ENCODE peak calls at places on chromosome 7, in four cellular contexts. R is PC-9, T is Peyer's patch, A is left ventricle myocardium inferior. C is an unnamed sample.

GRCh38 chr7:46264646-46265045 is 343.6 kb upstream of the IGFBP3 start:
- DNase-seq in R (no peak), T (no peak), A (no peak), C (no peak)

GRCh38 chr7:36057375-36057774 is 95.7 kb upstream of the EEPD1 start:
- DNase-seq in R (no peak), T (no peak), A (no peak), C (no peak)

GRCh38 chr7:10973942-10974716 is 457 bp downstream of the PHF14 start:
- DNase-seq in R (peak; percentile 27), T (no peak), A (peak; percentile 30), C (no peak)

GRCh38 chr7:112572669-112573301 is 92.0 kb downstream of the LSMEM1 start:
- DNase-seq in R (no peak), T (no peak), A (no peak), C (no peak)

GRCh38 chr7:50246551-50246950 is 58.0 kb upstream of the IKZF1 start:
- DNase-seq in R (no peak), T (no peak), A (no peak), C (no peak)

GRCh38 chr7:42560866-42561265 is 323.9 kb upstream of the GLI3 start:
- DNase-seq in R (no peak), T (no peak), A (no peak), C (no peak)

GRCh38 chr7:37927739-37928444 is 7.5 kb downstream of the EPDR1 start:
- DNase-seq in R (no peak), T (no peak), A (no peak), C (no peak)

GRCh38 chr7:17680026-17680425 is 260.3 kb downstream of the SNX13 start:
- DNase-seq in R (no peak), T (no peak), A (no peak), C (no peak)

GRCh38 chr7:18566829-18567228 is 71.3 kb downstream of the HDAC9 start:
- DNase-seq in R (no peak), T (no peak), A (no peak), C (no peak)

GRCh38 chr7:100433276-100433591 is 3.1 kb downstream of the PPP1R35 start:
- DNase-seq in R (no peak), T (no peak), A (no peak), C (no peak)

GRCh38 chr7:100434297-100435144 is 1.8 kb downstream of the PPP1R35 start:
- DNase-seq in R (no peak), T (no peak), A (no peak), C (no peak)

GRCh38 chr7:100432621-100433275 is 3.1 kb downstream of the MEPCE start:
- DNase-seq in R (no peak), T (no peak), A (no peak), C (no peak)

GRCh38 chr7:100432053-100432452 is 2.4 kb downstream of the MEPCE start:
- DNase-seq in R (no peak), T (no peak), A (no peak), C (no peak)

GRCh38 chr7:100433592-100434296 is 2.6 kb downstream of the PPP1R35 start:
- DNase-seq in R (no peak), T (no peak), A (no peak), C (no peak)
- H3K4me1 ChIP-seq in R (peaks cover 40% of the 10 kb centered on the region), T (peaks cover 21% of the 10 kb centered on the region), A (peaks cover 67% of the 10 kb centered on the region), C (peaks cover 42% of the 10 kb centered on the region)

DNA sequence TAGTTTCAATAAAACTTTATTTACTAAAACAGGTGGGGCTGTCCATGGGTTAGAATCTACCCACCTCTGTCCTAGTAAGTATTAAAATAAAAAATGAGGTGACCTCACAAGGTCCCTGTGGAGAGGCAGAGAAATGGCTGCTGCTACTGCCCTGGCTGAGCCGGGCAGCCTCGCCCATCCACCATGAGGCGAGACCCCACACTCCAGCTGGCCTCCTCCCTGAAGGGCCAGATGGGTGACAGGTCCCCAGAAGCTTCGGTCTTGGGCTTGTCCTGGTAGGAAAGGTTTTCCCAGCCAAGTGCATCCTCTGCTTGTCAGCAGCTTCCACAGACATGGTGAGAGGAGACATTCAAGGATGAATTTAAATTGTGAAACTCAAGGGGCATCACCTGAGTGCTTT is 565.8 kb downstream of the PTPRN2 start:
- DNase-seq in R (no peak), T (peak; percentile 4), A (no peak), C (no peak)
- H3K9me3 ChIP-seq in R (no peaks in the 10 kb centered on the region), T (no peaks in the 10 kb centered on the region), A (no peaks in the 10 kb centered on the region), C (no peaks in the 10 kb centered on the region)

GRCh38 chr7:116687801-116688201 is 15.8 kb downstream of the MET start:
- DNase-seq in R (peak; percentile 59), T (no peak), A (no peak), C (no peak)
- H3K27ac ChIP-seq in R (peak overlapping the region; percentile 13), T (no peak overlapping the region), A (no peak overlapping the region), C (no peak overlapping the region)

GRCh38 chr7:158811894-158812293 is 17.4 kb downstream of the ESYT2 start:
- DNase-seq in R (no peak), T (no peak), A (no peak), C (no peak)

GRCh38 chr7:158810846-158811245 is 18.5 kb downstream of the ESYT2 start:
- DNase-seq in R (no peak), T (no peak), A (no peak), C (no peak)

GRCh38 chr7:158814637-158815036 is 14.7 kb downstream of the ESYT2 start:
- DNase-seq in R (no peak), T (no peak), A (no peak), C (no peak)

GRCh38 chr7:158811461-158811860 is 17.8 kb downstream of the ESYT2 start:
- DNase-seq in R (peak; percentile 52), T (no peak), A (no peak), C (peak; percentile 46)

DNA sequence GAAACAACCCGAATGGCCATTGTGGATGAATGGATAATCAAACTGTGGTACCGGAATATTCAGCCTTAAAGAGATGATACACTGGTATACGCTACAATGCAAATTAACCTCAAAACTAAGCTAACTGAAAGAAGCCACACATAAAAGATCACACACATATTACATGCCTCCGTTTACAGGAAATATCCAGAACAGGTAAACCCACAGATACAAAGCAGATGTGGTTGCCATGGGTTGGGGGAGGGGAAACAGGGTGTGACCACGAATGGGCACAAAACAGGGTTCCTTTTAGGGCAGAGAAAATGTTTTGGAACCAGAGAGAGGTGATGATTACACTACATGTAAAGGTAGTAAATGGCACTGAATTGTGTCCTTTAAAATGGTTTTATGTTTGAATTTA is 16.6 kb downstream of the ESYT2 start:
- DNase-seq in R (no peak), T (no peak), A (no peak), C (peak; percentile 83)
- H3K4me1 ChIP-seq in R (peaks cover 61% of the 10 kb centered on the region), T (peaks cover 7% of the 10 kb centered on the region), A (peaks cover 80% of the 10 kb centered on the region), C (peaks cover 81% of the 10 kb centered on the region)

DNA sequence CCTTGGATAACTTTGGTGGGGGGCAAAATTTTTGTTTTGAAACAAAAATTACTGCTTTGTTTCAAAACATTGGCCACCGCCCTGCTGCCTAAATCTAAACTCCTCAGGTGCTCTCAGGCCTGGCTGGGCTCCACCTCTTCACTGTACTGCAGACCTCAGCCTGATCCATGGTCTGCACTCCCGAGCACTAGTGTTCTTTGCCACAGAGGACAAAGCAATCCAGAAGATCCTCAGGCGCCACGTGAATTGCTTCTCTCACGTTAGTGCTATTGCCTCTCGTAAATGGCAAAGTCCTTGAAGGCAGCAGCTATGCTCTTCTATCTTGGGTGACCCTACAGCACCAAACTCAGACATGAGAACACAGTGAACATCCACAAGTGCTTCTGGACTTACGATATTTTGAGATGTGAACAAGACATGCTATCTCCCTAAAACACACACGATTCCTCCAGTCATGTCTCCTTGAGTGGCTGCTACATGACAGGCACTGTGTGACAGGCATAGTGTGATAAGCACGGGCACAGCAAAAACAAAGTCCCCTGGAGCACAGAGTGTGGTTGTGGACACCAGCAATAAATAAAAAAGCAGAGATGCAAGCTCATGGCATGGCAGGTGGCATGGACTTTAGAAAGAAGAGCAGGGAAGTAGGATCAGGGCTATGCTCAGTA is 582.1 kb upstream of the DPP6 start:
- DNase-seq in R (no peak), T (no peak), A (no peak), C (no peak)
- H3K9me3 ChIP-seq in R (no peaks in the 10 kb centered on the region), T (no peaks in the 10 kb centered on the region), A (no peaks in the 10 kb centered on the region), C (no peaks in the 10 kb centered on the region)

GRCh38 chr7:2670171-2670570 is 17.8 kb upstream of the AMZ1 start:
- DNase-seq in R (no peak), T (no peak), A (no peak), C (no peak)
- H3K27ac ChIP-seq in R (no peak overlapping the region), T (no peak overlapping the region), A (no peak overlapping the region), C (no peak overlapping the region)

GRCh38 chr7:130903358-130903974 is 169.5 kb upstream of the KLF14 start:
- DNase-seq in R (no peak), T (no peak), A (no peak), C (no peak)
- H3K4me1 ChIP-seq in R (peaks cover 97% of the 10 kb centered on the region), T (peaks cover 3% of the 10 kb centered on the region), A (peaks cover 81% of the 10 kb centered on the region), C (peaks cover 4% of the 10 kb centered on the region)

DNA sequence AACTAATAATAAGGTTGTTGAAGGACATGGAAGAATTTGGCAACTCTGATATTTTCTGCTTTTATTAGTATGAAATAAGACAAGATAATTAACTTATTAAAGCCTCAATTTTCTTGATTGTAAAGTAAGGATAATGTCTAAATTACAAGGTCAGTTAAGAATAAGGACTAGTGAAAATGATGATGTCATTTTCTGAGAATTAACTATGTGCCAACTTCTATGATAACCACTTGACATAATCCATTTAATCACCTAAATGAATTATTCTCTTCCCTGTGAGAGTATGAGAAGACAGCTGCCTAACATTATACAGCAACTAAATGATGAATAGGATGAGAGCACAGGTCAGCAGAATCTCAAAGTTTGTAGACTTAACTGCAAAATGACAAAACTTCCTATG is 1153.4 kb upstream of the POT1 start:
- DNase-seq in R (no peak), T (no peak), A (no peak), C (no peak)
- H3K9me3 ChIP-seq in R (no peaks in the 10 kb centered on the region), T (no peaks in the 10 kb centered on the region), A (peaks cover 40% of the 10 kb centered on the region), C (no peaks in the 10 kb centered on the region)